ENCODE peak calls at places on chromosomes 6 and 20, in four cellular contexts. A is LHCN-M2, X is KBM-7, I is activated T-helper 1 cell treated with Interleukin-2 at 50 U/mL for 16 hours. E is an unnamed sample.

GRCh38 chr6:111920581-111920980 is 47.3 kb upstream of the FYN start:
- DNase-seq in A (no peak), X (no peak), I (no peak), E (no peak)

GRCh38 chr6:37882724-37883413 is 63.3 kb downstream of the ZFAND3 start:
- DNase-seq in A (peak; percentile 80), X (no peak), I (no peak), E (no peak)

GRCh38 chr20:38043512-38044300 is 10.2 kb downstream of the RPRD1B start:
- DNase-seq in A (peak; percentile 94), X (no peak), I (no peak), E (no peak)

GRCh38 chr20:63273180-63273579 is 567 bp downstream of the ARFGAP1 start:
- DNase-seq in A (no peak), X (no peak), I (no peak), E (no peak)

GRCh38 chr20:36441416-36441815 is 99.9 kb upstream of the MYL9 start:
- DNase-seq in A (no peak), X (no peak), I (no peak), E (no peak)

GRCh38 chr20:51985013-51985415 is 182.7 kb upstream of the SALL4 start:
- DNase-seq in A (peak; percentile 90), X (peak; percentile 28), I (no peak), E (no peak)

GRCh38 chr6:134347141-134347540 is 29.2 kb upstream of the SGK1 start:
- DNase-seq in A (peak; percentile 50), X (no peak), I (no peak), E (no peak)

GRCh38 chr6:118791499-118791898 is 102.5 kb upstream of the ASF1A start:
- DNase-seq in A (no peak), X (no peak), I (no peak), E (no peak)

GRCh38 chr6:138498575-138499302 is 555 bp downstream of the NHSL1 start:
- DNase-seq in A (no peak), X (no peak), I (no peak), E (no peak)